ENCODE peak calls at places on chromosome 20, in eight cellular contexts. F is fibroblast of mammary gland, U is MM.1S, X is AG10803, R is HCT116, J is heart left ventricle, Z is Peyer's patch, H is lung. Y is an unnamed sample.

GRCh38 chr20:13298692-13299373 is 77.8 kb downstream of the ISM1 start:
- DNase-seq in F (no peak), U (no peak), X (no peak), R (no peak), J (no peak), Z (no peak), H (peak; percentile 26), Y (no peak)

GRCh38 chr20:9344080-9344920 is 170.1 kb upstream of the LAMP5 start:
- DNase-seq in F (peak; percentile 84), U (peak; percentile 3), X (peak; percentile 68), R (no peak), J (peak; percentile 62), Z (no peak), H (no peak), Y (no peak)

GRCh38 chr20:35629432-35630145 is 14.0 kb downstream of the SPAG4 start:
- DNase-seq in F (no peak), U (no peak), X (no peak), R (no peak), J (no peak), Z (no peak), H (no peak), Y (no peak)

GRCh38 chr20:6855806-6856205 is 88.3 kb downstream of the BMP2 start:
- DNase-seq in F (no peak), U (no peak), X (no peak), R (no peak), J (no peak), Z (no peak), H (no peak), Y (no peak)

GRCh38 chr20:3323398-3323797 is 84.1 kb downstream of the DNAAF9 start:
- DNase-seq in F (peak; percentile 14), U (no peak), X (no peak), R (no peak), J (no peak), Z (no peak), H (no peak), Y (no peak)

GRCh38 chr20:20450461-20451027 is 82.6 kb downstream of the INSM1 start:
- DNase-seq in F (peak; percentile 34), U (no peak), X (no peak), R (no peak), J (peak; percentile 43), Z (no peak), H (no peak), Y (peak; percentile 53)

GRCh38 chr20:22582960-22583772 is 1.2 kb downstream of the FOXA2 start:
- DNase-seq in F (no peak), U (no peak), X (no peak), R (no peak), J (no peak), Z (peak; percentile 65), H (no peak), Y (no peak)

GRCh38 chr20:39538317-39538716 is 576.2 kb downstream of the DHX35 start:
- DNase-seq in F (no peak), U (no peak), X (no peak), R (no peak), J (no peak), Z (no peak), H (no peak), Y (no peak)

GRCh38 chr20:56764671-56765070 is 135.6 kb downstream of the TFAP2C start:
- DNase-seq in F (no peak), U (no peak), X (no peak), R (no peak), J (no peak), Z (no peak), H (no peak), Y (no peak)

GRCh38 chr20:24049081-24049480 is 60.5 kb upstream of the GGTLC1 start:
- DNase-seq in F (no peak), U (peak; percentile 69), X (no peak), R (no peak), J (no peak), Z (no peak), H (no peak), Y (no peak)

GRCh38 chr20:57897156-57897874 is 187.5 kb upstream of the PMEPA1 start:
- DNase-seq in F (no peak), U (no peak), X (no peak), R (no peak), J (no peak), Z (peak; percentile 90), H (no peak), Y (no peak)

GRCh38 chr20:13839421-13840092 is 54.7 kb downstream of the NDUFAF5 start:
- DNase-seq in F (peak; percentile 64), U (no peak), X (peak; percentile 96), R (no peak), J (no peak), Z (no peak), H (no peak), Y (peak; percentile 59)

GRCh38 chr20:22691369-22692118 is 107.2 kb upstream of the FOXA2 start:
- DNase-seq in F (peak; percentile 64), U (peak; percentile 65), X (peak; percentile 64), R (peak; percentile 51), J (peak; percentile 84), Z (peak; percentile 66), H (peak; percentile 80), Y (peak; percentile 53)

DNA sequence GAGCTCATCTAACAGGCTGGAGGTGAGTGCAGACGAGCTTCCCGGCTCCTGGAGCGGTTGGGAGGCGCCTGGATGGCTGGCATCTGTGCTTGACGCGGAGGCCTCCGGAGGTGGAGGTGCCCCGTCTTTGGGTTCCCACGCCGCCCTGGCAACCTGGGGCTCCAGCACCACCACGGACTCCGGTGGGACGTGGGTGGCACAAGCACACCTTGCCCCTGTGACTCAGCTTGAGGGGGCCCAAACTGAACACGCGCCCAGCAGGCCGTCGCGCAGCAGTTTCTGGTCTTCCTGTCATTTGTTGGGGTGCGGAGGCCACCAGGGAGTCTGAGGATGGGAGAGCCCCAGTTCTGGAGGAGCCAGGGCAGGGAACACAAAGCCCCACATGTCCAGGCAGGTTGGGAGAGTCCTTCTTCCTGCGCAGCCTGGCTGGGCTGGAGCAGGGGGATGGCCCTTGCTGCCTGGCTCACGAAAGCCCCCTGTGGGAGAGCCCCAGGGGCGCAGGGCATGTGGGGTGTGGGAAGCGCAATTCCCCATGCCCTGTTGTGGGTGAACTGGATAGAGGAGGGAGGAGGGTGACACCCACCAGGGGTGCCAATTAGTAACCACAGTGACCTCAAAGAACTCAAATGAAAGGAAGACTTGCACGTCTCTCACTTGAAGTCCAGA is 1378.6 kb upstream of the DEFB115 start:
- DNase-seq in F (no peak), U (no peak), X (no peak), R (no peak), J (peak; percentile 8), Z (no peak), H (no peak), Y (no peak)
- H3K4me3 ChIP-seq in F (no peak overlapping the region), U (no peak overlapping the region), X (no peak overlapping the region), R (no peak overlapping the region), J (no peak overlapping the region), Z (no peak overlapping the region), H (no peak overlapping the region), Y (no peak overlapping the region)

DNA sequence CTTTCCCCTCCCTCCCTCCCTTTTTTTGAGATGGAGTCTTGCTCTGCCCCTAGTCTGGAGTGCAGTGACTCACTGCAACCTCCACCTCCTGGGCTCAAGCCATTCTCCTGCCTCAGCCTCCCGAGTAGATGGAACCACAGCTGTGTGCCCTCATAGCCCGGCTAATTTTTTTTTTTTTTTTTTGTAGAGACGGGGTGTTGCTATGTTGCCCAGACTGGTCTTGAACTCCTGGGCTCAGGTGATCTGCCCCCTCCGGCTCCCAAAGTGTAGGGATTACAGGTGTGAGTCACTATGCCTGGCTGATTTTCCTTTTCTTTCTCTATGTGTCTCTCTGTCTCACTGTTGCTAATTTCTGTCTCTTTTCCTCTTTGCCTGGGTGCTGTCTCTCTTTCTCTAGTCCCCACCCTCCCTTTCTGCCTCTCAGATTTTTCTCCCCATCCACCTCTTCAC is 61.2 kb downstream of the SRC start:
- DNase-seq in F (peak; percentile 32), U (no peak), X (no peak), R (no peak), J (no peak), Z (no peak), H (no peak), Y (peak; percentile 53)
- H3K4me3 ChIP-seq in F (no peak overlapping the region), U (peak overlapping the region; percentile 60), X (no peak overlapping the region), R (no peak overlapping the region), J (peak overlapping the region; percentile 39), Z (peak overlapping the region; percentile 41), H (no peak overlapping the region), Y (no peak overlapping the region)

GRCh38 chr20:44217342-44218092 is 6.9 kb upstream of the OSER1 start:
- DNase-seq in F (peak; percentile 75), U (peak; percentile 46), X (peak; percentile 64), R (peak; percentile 65), J (peak; percentile 69), Z (peak; percentile 74), H (peak; percentile 75), Y (peak; percentile 72)
- H3K4me3 ChIP-seq in F (no peak overlapping the region), U (no peak overlapping the region), X (no peak overlapping the region), R (no peak overlapping the region), J (peak overlapping the region; percentile 33), Z (peak overlapping the region; percentile 5), H (no peak overlapping the region), Y (no peak overlapping the region)

DNA sequence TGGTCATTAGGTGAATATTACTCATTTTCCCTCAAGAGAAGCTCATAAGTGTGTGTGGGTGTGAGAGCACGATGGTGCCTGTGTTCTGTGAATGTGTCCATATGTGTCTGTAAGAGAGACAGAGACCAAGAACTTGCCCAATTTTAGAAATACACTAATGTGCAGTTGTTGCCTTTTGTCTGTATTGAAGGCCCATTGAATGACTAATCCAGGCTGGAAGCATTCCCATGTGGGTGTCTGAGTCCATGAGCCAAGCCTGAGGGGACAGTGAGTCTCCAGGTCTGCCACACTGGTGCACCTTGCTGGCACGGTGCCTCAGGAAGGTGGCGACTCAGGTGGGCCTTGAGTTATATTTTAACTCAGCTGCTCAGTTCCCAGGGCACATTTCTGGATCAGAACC is 25.5 kb upstream of the ASXL1 start:
- DNase-seq in F (peak; percentile 86), U (no peak), X (peak; percentile 60), R (no peak), J (no peak), Z (no peak), H (no peak), Y (no peak)
- H3K4me3 ChIP-seq in F (no peak overlapping the region), U (no peak overlapping the region), X (no peak overlapping the region), R (no peak overlapping the region), J (no peak overlapping the region), Z (no peak overlapping the region), H (no peak overlapping the region), Y (no peak overlapping the region)

DNA sequence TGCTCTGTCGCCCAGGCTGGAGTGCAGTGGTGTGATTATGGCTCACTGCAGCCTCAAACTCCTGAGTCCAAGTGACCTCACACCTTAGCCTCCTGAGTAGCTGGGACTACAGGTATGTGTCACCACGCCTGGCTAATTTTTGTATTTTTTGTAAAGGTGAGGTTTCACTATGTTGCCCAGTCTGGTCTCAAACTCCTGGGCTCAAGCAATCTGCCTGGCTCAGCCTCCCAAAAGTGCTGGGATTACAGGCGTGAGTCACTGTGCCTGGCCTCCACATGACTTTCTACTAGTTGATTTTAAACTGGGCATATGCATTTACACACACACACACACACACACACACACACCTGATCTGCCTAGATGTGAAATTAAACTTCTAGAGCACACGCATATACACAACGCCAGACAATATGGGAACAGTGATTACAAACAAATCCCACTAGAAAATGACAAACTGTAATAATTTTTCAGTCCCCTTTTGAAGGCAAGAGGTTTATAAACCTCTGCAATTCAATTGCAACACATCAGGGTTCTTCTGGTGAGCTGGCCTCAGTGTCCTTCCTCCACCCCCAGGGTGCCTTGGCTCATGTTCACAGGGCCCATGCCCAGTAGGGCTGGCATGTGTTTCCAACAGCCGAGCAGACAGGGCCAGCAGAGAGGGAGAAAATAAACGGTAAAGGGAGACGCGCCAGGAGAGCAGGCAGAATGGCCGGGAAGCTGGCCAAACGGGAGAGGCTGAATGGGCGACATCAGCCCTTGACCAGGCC is 31.2 kb downstream of the PARD6B start:
- DNase-seq in F (peak; percentile 63), U (no peak), X (peak; percentile 67), R (no peak), J (peak; percentile 84), Z (no peak), H (peak; percentile 72), Y (peak; percentile 99)
- H3K4me3 ChIP-seq in F (no peak overlapping the region), U (no peak overlapping the region), X (no peak overlapping the region), R (no peak overlapping the region), J (no peak overlapping the region), Z (no peak overlapping the region), H (no peak overlapping the region), Y (no peak overlapping the region)